ENCODE peak calls at places on chromosomes 3 and 15, in five cellular contexts. U is K562, Q is fibroblast of lung, R is neural progenitor cell, M is IMR-90. D is an unnamed sample.

GRCh38 chr3:25576836-25577454 is 87.8 kb downstream of the TOP2B start:
- DNase-seq in R (no peak), Q (no peak), M (no peak), U (peak; percentile 80), D (no peak)

GRCh38 chr3:38640661-38641441 is 8.6 kb downstream of the SCN5A start:
- DNase-seq in M (no peak), U (no peak), Q (no peak), R (peak; percentile 94), D (no peak)

GRCh38 chr3:157023211-157023610 is 136.7 kb downstream of the CCNL1 start:
- DNase-seq in U (no peak), R (no peak), M (no peak), Q (no peak), D (no peak)

GRCh38 chr3:30714104-30714503 is 107.7 kb downstream of the TGFBR2 start:
- DNase-seq in U (no peak), R (no peak), M (no peak), Q (no peak), D (no peak)

GRCh38 chr15:85762756-85763127 is 32.0 kb downstream of the KLHL25 start:
- DNase-seq in U (no peak), M (no peak), R (no peak), Q (no peak), D (no peak)

GRCh38 chr15:88655780-88656488 is 17.1 kb downstream of the ISG20 start:
- DNase-seq in Q (no peak), U (no peak), M (no peak), R (no peak), D (no peak)

GRCh38 chr3:139319428-139320402 is 24.1 kb upstream of the MRPS22 start:
- DNase-seq in Q (peak; percentile 18), U (peak; percentile 50), R (peak; percentile 63), M (no peak), D (no peak)

GRCh38 chr3:13484861-13485590 is 4.9 kb downstream of the HDAC11 start:
- DNase-seq in U (peak; percentile 92), R (no peak), Q (peak; percentile 34), M (peak; percentile 33), D (peak; percentile 83)

GRCh38 chr3:33881181-33882064 is 83.0 kb downstream of the PDCD6IP start:
- DNase-seq in U (no peak), M (no peak), R (no peak), Q (no peak), D (no peak)

GRCh38 chr3:164752814-164753213 is 325.5 kb downstream of the SI start:
- DNase-seq in Q (no peak), R (no peak), U (no peak), M (no peak), D (no peak)

GRCh38 chr3:7015683-7016440 is 154.9 kb downstream of the GRM7 start:
- DNase-seq in U (no peak), M (no peak), Q (no peak), R (peak; percentile 69), D (no peak)

GRCh38 chr15:55552926-55553325 is 35.2 kb downstream of the PYGO1 start:
- DNase-seq in Q (peak; percentile 82), M (peak; percentile 83), U (no peak), R (peak; percentile 43), D (no peak)

GRCh38 chr3:156059950-156060501 is 60.4 kb upstream of the KCNAB1 start:
- DNase-seq in M (no peak), R (peak; percentile 30), U (no peak), Q (no peak), D (no peak)

GRCh38 chr3:183252973-183253363 is at the start of gene B3GNT5:
- DNase-seq in U (peak; percentile 74), R (no peak), Q (no peak), M (no peak), D (peak; percentile 82)

GRCh38 chr15:58247803-58248503 is 109.8 kb downstream of the AQP9 start:
- DNase-seq in M (peak; percentile 25), Q (no peak), U (no peak), R (no peak), D (no peak)

GRCh38 chr3:140943781-140944547 is 2.3 kb downstream of the SLC25A36 start:
- DNase-seq in M (no peak), Q (no peak), R (no peak), U (no peak), D (no peak)

GRCh38 chr3:72836923-72837322 is 11.3 kb downstream of the SHQ1 start:
- DNase-seq in R (no peak), Q (no peak), U (no peak), M (no peak), D (no peak)

GRCh38 chr15:68347392-68347791 is 69.8 kb downstream of the FEM1B start:
- DNase-seq in M (peak; percentile 90), U (no peak), Q (peak; percentile 58), R (no peak), D (no peak)

GRCh38 chr3:142239421-142239820 is 14.0 kb upstream of the GK5 start:
- DNase-seq in R (peak; percentile 16), U (no peak), M (no peak), Q (no peak), D (no peak)

GRCh38 chr15:100196326-100197058 is 145.3 kb downstream of the ADAMTS17 start:
- DNase-seq in Q (no peak), U (no peak), R (no peak), M (no peak), D (no peak)

GRCh38 chr15:58489693-58490404 is 58.1 kb downstream of the LIPC start:
- DNase-seq in M (no peak), Q (no peak), U (no peak), R (no peak), D (no peak)

GRCh38 chr3:185822957-185823279 is 1.9 kb downstream of the IGF2BP2 start:
- DNase-seq in M (no peak), R (no peak), U (no peak), Q (no peak), D (no peak)

GRCh38 chr3:39668420-39668819 is 141.0 kb upstream of the MYRIP start:
- DNase-seq in M (peak; percentile 38), Q (peak; percentile 27), U (peak; percentile 60), R (peak; percentile 72), D (no peak)

DNA sequence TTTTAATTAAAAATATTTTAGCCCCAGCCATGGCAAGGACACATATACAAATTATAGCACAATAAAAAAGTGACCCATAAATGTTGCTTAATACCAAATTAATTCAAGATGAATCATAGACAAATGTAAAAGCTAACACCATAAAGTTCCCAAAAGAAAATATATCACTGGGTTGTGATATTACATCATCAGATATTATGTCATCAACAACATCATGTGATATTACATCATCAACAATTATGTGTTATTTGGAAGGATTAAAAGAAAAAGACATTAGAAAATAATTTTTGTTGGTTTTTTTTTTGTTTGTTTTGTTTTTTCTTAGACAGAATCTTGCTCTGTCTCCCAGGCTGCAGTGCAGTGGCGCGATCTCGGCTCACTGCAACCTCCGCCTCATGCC is 34.4 kb upstream of the ABHD10 start:
- DNase-seq in Q (peak; percentile 22), M (no peak), R (no peak), U (no peak), D (no peak)
- TF ChIP-seq CTCF in Q (no peak), M (no peak), R (no peak), U (no peak), D (no peak)

GRCh38 chr15:74960995-74961588 is 4.5 kb upstream of the RPP25 start:
- DNase-seq in M (peak; percentile 48), Q (no peak), U (no peak), R (no peak), D (no peak)
- H3K4me2 ChIP-seq in M (no peak overlapping the region), Q (no peak overlapping the region), U (no peak overlapping the region), R (no peak overlapping the region), D (no peak overlapping the region)

GRCh38 chr3:45319231-45320085 is 68.9 kb upstream of the LARS2 start:
- DNase-seq in M (no peak), U (no peak), R (no peak), Q (no peak), D (no peak)
- TF ChIP-seq CTCF in M (no peak), U (no peak), R (no peak), Q (no peak), D (no peak)

GRCh38 chr3:171347017-171347979 is 112.9 kb downstream of the TNIK start:
- DNase-seq in M (peak; percentile 53), R (peak; percentile 26), Q (peak; percentile 54), U (no peak), D (peak; percentile 78)
- H3K4me2 ChIP-seq in M (no peak overlapping the region), R (peak overlapping the region; percentile 6), Q (peak overlapping the region; percentile 20), U (peak overlapping the region; percentile 33), D (peak overlapping the region; percentile 36)

DNA sequence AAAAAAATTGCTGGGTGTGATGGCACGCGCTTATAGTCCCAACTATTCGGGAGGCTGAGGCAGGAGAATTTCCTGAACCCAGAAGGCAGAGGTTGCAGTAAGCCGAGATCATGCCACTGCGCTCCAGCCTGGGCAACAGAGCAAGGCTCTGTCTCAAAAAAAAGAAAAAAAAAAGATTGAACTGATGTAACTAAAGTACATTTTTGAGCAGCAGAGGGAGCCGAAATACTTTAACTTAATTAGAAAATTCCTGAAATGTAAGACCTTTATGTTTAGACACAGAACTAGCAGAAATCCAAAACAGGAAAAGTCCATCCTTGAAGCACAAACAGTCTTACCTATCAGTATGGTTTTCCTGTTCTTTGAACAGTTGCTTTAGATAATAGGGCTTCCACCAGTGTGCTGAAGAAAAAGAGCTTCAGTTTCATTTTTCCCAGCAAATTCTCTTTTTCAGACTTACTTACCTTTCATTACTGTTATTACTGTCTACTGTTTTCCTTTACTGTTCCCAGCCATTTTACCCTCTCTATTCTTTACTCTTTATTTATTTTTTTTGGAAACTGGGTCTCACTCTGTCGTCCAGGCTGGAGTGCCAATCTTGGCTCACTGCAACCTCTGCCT is 33.4 kb upstream of the ZNF609 start:
- DNase-seq in M (peak; percentile 54), R (peak; percentile 38), U (no peak), Q (peak; percentile 65), D (no peak)
- TF ChIP-seq CTCF in M (peak; percentile 51), R (peak; percentile 49), U (peak; percentile 16), Q (peak; percentile 20), D (peak; percentile 37)

GRCh38 chr3:9416139-9416780 is 18.8 kb downstream of the SETD5 start:
- DNase-seq in R (no peak), Q (peak; percentile 41), U (no peak), M (peak; percentile 43), D (no peak)

GRCh38 chr3:9412293-9412692 is 14.9 kb downstream of the SETD5 start:
- DNase-seq in U (no peak), M (no peak), R (no peak), Q (no peak), D (no peak)

GRCh38 chr3:9415485-9416138 is 18.2 kb downstream of the SETD5 start:
- DNase-seq in U (no peak), R (no peak), Q (no peak), M (no peak), D (no peak)

GRCh38 chr3:9411302-9411701 is 13.9 kb downstream of the SETD5 start:
- DNase-seq in M (no peak), Q (no peak), U (no peak), R (no peak), D (no peak)

DNA sequence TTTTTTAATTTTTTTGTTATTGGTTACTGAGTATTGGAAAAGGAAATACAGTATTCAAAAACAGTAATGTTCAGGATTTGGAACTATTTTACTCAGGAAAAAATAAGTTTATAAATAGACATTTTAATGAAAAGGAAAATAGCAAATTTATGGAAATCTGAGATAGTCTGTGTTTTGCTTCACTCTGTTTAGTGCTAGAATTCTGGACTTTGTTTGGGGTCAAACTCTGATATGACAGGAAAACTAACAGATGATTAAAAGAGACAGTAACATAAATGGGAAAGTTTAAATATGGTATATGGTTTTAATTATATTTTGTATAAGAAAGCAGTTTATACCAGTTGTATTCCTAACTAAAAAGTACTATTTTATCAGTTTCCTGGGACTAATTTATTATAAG is 17.4 kb downstream of the SETD5 start:
- DNase-seq in U (no peak), M (no peak), Q (no peak), R (no peak), D (no peak)
- H3K4me2 ChIP-seq in U (no peak overlapping the region), M (no peak overlapping the region), Q (no peak overlapping the region), R (no peak overlapping the region), D (no peak overlapping the region)

D was measured in PC-9.